ENCODE peak calls at places on chromosome 14, in nine cellular contexts. H, F, Y, Z, K, N, I, D and L are unnamed samples.

GRCh38 chr14:50620341-50620740 is 47.8 kb downstream of the SAV1 start:
- DNase-seq in H (no peak), F (no peak), Y (no peak), Z (no peak), K (no peak), N (no peak), I (no peak), D (no peak), L (no peak)

GRCh38 chr14:85534914-85535313 is 5.0 kb downstream of the FLRT2 start:
- DNase-seq in H (peak; percentile 19), F (no peak), Y (no peak), Z (no peak), K (no peak), N (no peak), I (no peak), D (no peak), L (no peak)

GRCh38 chr14:26261368-26262122 is 336.3 kb downstream of the NOVA1 start:
- DNase-seq in H (no peak), F (no peak), Y (no peak), Z (peak; percentile 33), K (no peak), N (no peak), I (no peak), D (no peak), L (no peak)

GRCh38 chr14:81143793-81144192 is 77.0 kb downstream of the GTF2A1 start:
- DNase-seq in H (no peak), F (no peak), Y (no peak), Z (no peak), K (no peak), N (no peak), I (no peak), D (no peak), L (no peak)

GRCh38 chr14:40292664-40293063 is 860.4 kb upstream of the FBXO33 start:
- DNase-seq in H (no peak), F (no peak), Y (no peak), Z (no peak), K (no peak), N (no peak), I (no peak), D (no peak), L (no peak)

GRCh38 chr14:67409461-67409860 is 2.5 kb downstream of the PLEK2 start:
- DNase-seq in H (no peak), F (no peak), Y (no peak), Z (no peak), K (no peak), N (no peak), I (no peak), D (no peak), L (no peak)

GRCh38 chr14:41605550-41606248 is 977 bp upstream of the LRFN5 start:
- DNase-seq in H (peak; percentile 22), F (no peak), Y (no peak), Z (peak; percentile 76), K (peak; percentile 14), N (peak; percentile 25), I (no peak), D (no peak), L (no peak)

GRCh38 chr14:86057018-86057667 is 527.2 kb downstream of the FLRT2 start:
- DNase-seq in H (no peak), F (no peak), Y (no peak), Z (peak; percentile 30), K (no peak), N (no peak), I (peak; percentile 9), D (no peak), L (no peak)

GRCh38 chr14:84065811-84066210 is 1464.1 kb upstream of the FLRT2 start:
- DNase-seq in H (no peak), F (no peak), Y (no peak), Z (no peak), K (no peak), N (no peak), I (no peak), D (no peak), L (no peak)

GRCh38 chr14:20683896-20684661 is at the start of gene RNASE4:
- DNase-seq in H (peak; percentile 82), F (peak; percentile 81), Y (peak; percentile 91), Z (peak; percentile 82), K (peak; percentile 66), N (peak; percentile 90), I (peak; percentile 97), D (peak; percentile 92), L (peak; percentile 71)

GRCh38 chr14:51006781-51007211 is 62.5 kb upstream of the PYGL start:
- DNase-seq in H (peak; percentile 78), F (peak; percentile 22), Y (no peak), Z (no peak), K (no peak), N (peak; percentile 89), I (peak; percentile 33), D (no peak), L (no peak)

GRCh38 chr14:78135450-78135891 is 34.7 kb upstream of the NRXN3 start:
- DNase-seq in H (no peak), F (no peak), Y (no peak), Z (no peak), K (no peak), N (no peak), I (no peak), D (no peak), L (no peak)

GRCh38 chr14:24798911-24799310 is 164.9 kb upstream of the GZMB start:
- DNase-seq in H (no peak), F (no peak), Y (no peak), Z (no peak), K (no peak), N (no peak), I (no peak), D (no peak), L (no peak)

GRCh38 chr14:65560340-65561027 is 148.0 kb downstream of the FUT8 start:
- DNase-seq in H (no peak), F (no peak), Y (no peak), Z (no peak), K (no peak), N (no peak), I (no peak), D (no peak), L (no peak)

GRCh38 chr14:100711493-100711892 is 15.2 kb upstream of the DLK1 start:
- DNase-seq in H (no peak), F (no peak), Y (no peak), Z (no peak), K (no peak), N (peak; percentile 72), I (no peak), D (no peak), L (no peak)

DNA sequence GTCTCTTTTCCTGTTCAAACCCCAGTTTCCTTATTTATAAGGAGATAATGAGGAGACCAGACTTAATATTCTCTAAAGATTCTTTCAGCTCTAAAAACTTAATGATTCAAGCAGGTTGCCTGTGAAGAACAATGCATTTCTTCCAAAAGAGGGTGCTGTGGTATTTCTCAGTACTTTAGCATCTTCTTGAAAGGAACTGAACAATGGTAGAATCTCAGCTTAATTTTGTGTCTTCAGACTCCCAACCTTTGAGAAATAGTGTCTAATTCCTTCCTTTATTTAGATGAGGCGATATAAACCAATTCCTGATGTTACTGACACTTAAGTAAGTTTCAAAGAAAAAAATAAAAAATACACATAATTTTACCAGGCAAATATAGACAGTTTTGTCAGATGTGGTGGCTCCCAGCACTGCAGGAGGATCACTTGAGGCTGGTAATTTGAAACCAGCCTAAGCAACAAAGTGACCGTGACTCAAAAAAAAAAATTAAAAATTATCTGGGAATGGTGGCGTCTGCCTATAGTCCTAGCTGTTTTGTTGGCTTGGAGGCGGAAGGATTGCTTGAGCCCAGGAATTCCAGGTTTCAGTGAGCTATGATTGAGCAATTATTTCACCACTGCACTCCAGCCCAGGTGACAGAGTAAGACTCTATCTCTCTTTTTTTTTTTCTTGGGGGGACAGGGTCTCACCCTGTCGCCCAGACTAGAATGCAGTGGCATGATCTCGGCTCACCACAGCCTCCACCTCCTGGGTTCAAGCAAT is 76.9 kb upstream of the PSMA6 start:
- DNase-seq in H (no peak), F (peak; percentile 6), Y (no peak), Z (no peak), K (no peak), N (no peak), I (peak; percentile 65), D (no peak), L (peak; percentile 42)
- TF ChIP-seq CTCF in H (peak; percentile 67), F (peak; percentile 61), Y (peak; percentile 62), Z (no peak), K (peak; percentile 47), N (peak; percentile 44), I (peak; percentile 77), D (peak; percentile 36), L (peak; percentile 24)

GRCh38 chr14:96117101-96117897 is 78.1 kb downstream of the C14orf132 start:
- DNase-seq in H (peak; percentile 46), F (no peak), Y (no peak), Z (no peak), K (no peak), N (no peak), I (no peak), D (no peak), L (no peak)
- TF ChIP-seq CTCF in H (no peak), F (no peak), Y (no peak), Z (no peak), K (no peak), N (no peak), I (no peak), D (no peak), L (no peak)

DNA sequence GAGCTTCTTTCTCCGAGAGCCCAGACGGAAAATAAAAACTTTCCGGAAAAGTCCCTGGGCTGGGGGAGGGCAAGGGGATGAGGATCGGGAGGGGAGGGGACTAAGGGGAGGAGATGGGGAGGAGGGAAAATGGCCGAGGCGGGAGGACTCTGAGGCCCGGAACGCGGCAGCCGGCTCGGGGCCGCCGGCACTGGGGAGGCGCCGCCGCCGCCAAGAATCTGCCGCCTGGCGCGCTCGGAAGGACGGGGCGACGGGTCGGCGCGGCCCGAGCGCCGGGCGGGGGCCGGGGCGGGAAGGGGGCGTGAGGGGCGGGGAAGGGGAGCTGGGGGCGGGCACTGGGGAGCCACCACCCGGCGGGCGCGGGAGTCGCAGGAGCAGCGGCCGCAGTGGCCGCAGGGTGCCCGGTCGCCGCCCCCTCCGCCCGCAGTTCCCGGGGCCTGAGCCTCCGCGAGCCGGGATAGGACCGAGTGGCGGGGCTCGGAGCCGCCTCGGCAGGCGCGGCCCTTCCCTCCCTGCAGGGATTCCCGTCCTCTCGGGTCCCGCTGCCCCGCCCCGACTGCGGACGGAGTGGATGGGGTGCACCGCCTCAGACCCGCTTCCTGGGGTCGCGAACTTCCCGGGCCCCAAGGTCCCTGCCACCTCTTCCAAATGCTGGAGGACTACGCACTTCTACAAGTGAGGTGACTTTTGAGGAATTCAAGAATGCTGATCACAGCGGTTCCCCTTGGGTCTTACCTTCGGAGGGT is at the start of gene PRKD1:
- DNase-seq in H (peak; percentile 76), F (peak; percentile 69), Y (peak; percentile 62), Z (peak; percentile 70), K (peak; percentile 63), N (peak; percentile 74), I (peak; percentile 41), D (peak; percentile 82), L (peak; percentile 47)
- TF ChIP-seq CTCF in H (no peak), F (peak; percentile 21), Y (peak; percentile 57), Z (no peak), K (peak; percentile 47), N (peak; percentile 26), I (peak; percentile 40), D (peak; percentile 30), L (no peak)

GRCh38 chr14:55121628-55122440 is 7.2 kb upstream of the LGALS3 start:
- DNase-seq in H (no peak), F (no peak), Y (no peak), Z (no peak), K (no peak), N (no peak), I (no peak), D (no peak), L (no peak)
- TF ChIP-seq CTCF in H (no peak), F (no peak), Y (no peak), Z (no peak), K (no peak), N (no peak), I (no peak), D (no peak), L (no peak)

GRCh38 chr14:59422069-59422881 is 42.9 kb downstream of the GPR135 start:
- DNase-seq in H (peak; percentile 36), F (no peak), Y (no peak), Z (no peak), K (no peak), N (no peak), I (no peak), D (no peak), L (no peak)
- TF ChIP-seq CTCF in H (peak; percentile 46), F (peak; percentile 48), Y (peak; percentile 45), Z (no peak), K (no peak), N (no peak), I (peak; percentile 48), D (no peak), L (no peak)